ENCODE peak calls at places on chromosomes 5 and 9, in five cellular contexts. One of them, this sample, is unnamed.

GRCh38 chr5:109191153-109191558 is 218.6 kb downstream of the PJA2 start:
- DNase-seq in AG10803: peak; percentile 51
- DNase-seq in GM12865: peak; percentile 63
- DNase-seq in stromal cell of bone marrow: peak; percentile 50
- DNase-seq in SK-N-DZ: no peak
- DNase-seq in this sample: no peak

GRCh38 chr5:3601929-3602712 is 6.5 kb downstream of the IRX1 start:
- DNase-seq in AG10803: peak; percentile 55
- DNase-seq in GM12865: no peak
- DNase-seq in stromal cell of bone marrow: no peak
- DNase-seq in SK-N-DZ: no peak
- DNase-seq in this sample: no peak

GRCh38 chr5:147949711-147950573 is 43.6 kb upstream of the C5orf46 start:
- DNase-seq in AG10803: peak; percentile 30
- DNase-seq in GM12865: peak; percentile 35
- DNase-seq in stromal cell of bone marrow: no peak
- DNase-seq in SK-N-DZ: peak; percentile 49
- DNase-seq in this sample: no peak

GRCh38 chr9:97572196-97572891 is 60.8 kb downstream of the TSTD2 start:
- DNase-seq in AG10803: no peak
- DNase-seq in GM12865: no peak
- DNase-seq in stromal cell of bone marrow: no peak
- DNase-seq in SK-N-DZ: no peak
- DNase-seq in this sample: no peak

GRCh38 chr5:90410178-90410762 is 714 bp upstream of the CETN3 start:
- DNase-seq in AG10803: peak; percentile 9
- DNase-seq in GM12865: no peak
- DNase-seq in stromal cell of bone marrow: no peak
- DNase-seq in SK-N-DZ: no peak
- DNase-seq in this sample: no peak

GRCh38 chr5:139711067-139711851 is 63.1 kb downstream of the CXXC5 start:
- DNase-seq in AG10803: peak; percentile 29
- DNase-seq in GM12865: peak; percentile 57
- DNase-seq in stromal cell of bone marrow: no peak
- DNase-seq in SK-N-DZ: peak; percentile 63
- DNase-seq in this sample: no peak

GRCh38 chr9:36914212-36914577 is 119.9 kb downstream of the PAX5 start:
- DNase-seq in AG10803: no peak
- DNase-seq in GM12865: no peak
- DNase-seq in stromal cell of bone marrow: no peak
- DNase-seq in SK-N-DZ: no peak
- DNase-seq in this sample: no peak

GRCh38 chr9:121620777-121621437 is 30.5 kb upstream of the DAB2IP start:
- DNase-seq in AG10803: no peak
- DNase-seq in GM12865: peak; percentile 32
- DNase-seq in stromal cell of bone marrow: no peak
- DNase-seq in SK-N-DZ: peak; percentile 65
- DNase-seq in this sample: no peak

GRCh38 chr5:4941957-4942830 is 197.9 kb upstream of the ADAMTS16 start:
- DNase-seq in AG10803: no peak
- DNase-seq in GM12865: peak; percentile 11
- DNase-seq in stromal cell of bone marrow: no peak
- DNase-seq in SK-N-DZ: no peak
- DNase-seq in this sample: no peak

GRCh38 chr5:118578093-118578492 is 410.3 kb downstream of the DTWD2 start:
- DNase-seq in AG10803: peak; percentile 72
- DNase-seq in GM12865: no peak
- DNase-seq in stromal cell of bone marrow: no peak
- DNase-seq in SK-N-DZ: no peak
- DNase-seq in this sample: no peak

GRCh38 chr9:84667571-84668203 is 1.8 kb upstream of the NTRK2 start:
- DNase-seq in AG10803: no peak
- DNase-seq in GM12865: peak; percentile 26
- DNase-seq in stromal cell of bone marrow: no peak
- DNase-seq in SK-N-DZ: no peak
- DNase-seq in this sample: no peak

GRCh38 chr5:133884525-133885311 is 83.7 kb downstream of the C5orf15 start:
- DNase-seq in AG10803: no peak
- DNase-seq in GM12865: no peak
- DNase-seq in stromal cell of bone marrow: no peak
- DNase-seq in SK-N-DZ: no peak
- DNase-seq in this sample: no peak

GRCh38 chr9:73202992-73203391 is 51.3 kb downstream of the ANXA1 start:
- DNase-seq in AG10803: no peak
- DNase-seq in GM12865: no peak
- DNase-seq in stromal cell of bone marrow: no peak
- DNase-seq in SK-N-DZ: no peak
- DNase-seq in this sample: no peak

GRCh38 chr9:73148447-73148937 is 3.2 kb upstream of the ANXA1 start:
- DNase-seq in AG10803: no peak
- DNase-seq in GM12865: no peak
- DNase-seq in stromal cell of bone marrow: peak; percentile 70
- DNase-seq in SK-N-DZ: no peak
- DNase-seq in this sample: no peak

GRCh38 chr5:52334367-52334766 is 453.3 kb upstream of the ITGA1 start:
- DNase-seq in AG10803: no peak
- DNase-seq in GM12865: no peak
- DNase-seq in stromal cell of bone marrow: no peak
- DNase-seq in SK-N-DZ: peak; percentile 97
- DNase-seq in this sample: no peak

GRCh38 chr5:143386725-143387124 is 16.8 kb downstream of the NR3C1 start:
- DNase-seq in AG10803: peak; percentile 74
- DNase-seq in GM12865: no peak
- DNase-seq in stromal cell of bone marrow: no peak
- DNase-seq in SK-N-DZ: no peak
- DNase-seq in this sample: no peak

GRCh38 chr9:125998837-125999503 is 251.8 kb downstream of the PBX3 start:
- DNase-seq in AG10803: no peak
- DNase-seq in GM12865: no peak
- DNase-seq in stromal cell of bone marrow: no peak
- DNase-seq in SK-N-DZ: no peak
- DNase-seq in this sample: no peak

GRCh38 chr5:136023935-136024645 is 4.7 kb upstream of the TGFBI start:
- DNase-seq in AG10803: peak; percentile 100
- DNase-seq in GM12865: no peak
- DNase-seq in stromal cell of bone marrow: peak; percentile 91
- DNase-seq in SK-N-DZ: no peak
- DNase-seq in this sample: no peak

GRCh38 chr5:90161399-90161798 is 248.2 kb downstream of the CETN3 start:
- DNase-seq in AG10803: peak; percentile 33
- DNase-seq in GM12865: peak; percentile 62
- DNase-seq in stromal cell of bone marrow: no peak
- DNase-seq in SK-N-DZ: no peak
- DNase-seq in this sample: no peak

GRCh38 chr9:113999256-114000062 is 78.6 kb downstream of the AMBP start:
- DNase-seq in AG10803: no peak
- DNase-seq in GM12865: no peak
- DNase-seq in stromal cell of bone marrow: no peak
- DNase-seq in SK-N-DZ: no peak
- DNase-seq in this sample: no peak

GRCh38 chr5:1181451-1182359 is 19.7 kb upstream of the SLC6A19 start:
- DNase-seq in AG10803: no peak
- DNase-seq in GM12865: no peak
- DNase-seq in stromal cell of bone marrow: no peak
- DNase-seq in SK-N-DZ: no peak
- DNase-seq in this sample: no peak

GRCh38 chr9:107711528-107711927 is 222.0 kb upstream of the KLF4 start:
- DNase-seq in AG10803: peak; percentile 98
- DNase-seq in GM12865: no peak
- DNase-seq in stromal cell of bone marrow: no peak
- DNase-seq in SK-N-DZ: no peak
- DNase-seq in this sample: no peak

GRCh38 chr9:91842358-91842757 is 107.7 kb downstream of the ROR2 start:
- DNase-seq in AG10803: no peak
- DNase-seq in GM12865: no peak
- DNase-seq in stromal cell of bone marrow: no peak
- DNase-seq in SK-N-DZ: no peak
- DNase-seq in this sample: no peak

GRCh38 chr5:123206618-123207320 is 117.7 kb downstream of the PRDM6 start:
- DNase-seq in AG10803: peak; percentile 71
- DNase-seq in GM12865: no peak
- DNase-seq in stromal cell of bone marrow: peak; percentile 28
- DNase-seq in SK-N-DZ: no peak
- DNase-seq in this sample: no peak

GRCh38 chr5:167723254-167723871 is 568.1 kb upstream of the WWC1 start:
- DNase-seq in AG10803: peak; percentile 80
- DNase-seq in GM12865: peak; percentile 76
- DNase-seq in stromal cell of bone marrow: peak; percentile 67
- DNase-seq in SK-N-DZ: peak; percentile 81
- DNase-seq in this sample: peak; percentile 35

GRCh38 chr9:138044485-138045383 is 167.2 kb downstream of the CACNA1B start:
- DNase-seq in AG10803: no peak
- DNase-seq in GM12865: no peak
- DNase-seq in stromal cell of bone marrow: no peak
- DNase-seq in SK-N-DZ: no peak
- DNase-seq in this sample: no peak

GRCh38 chr9:108784998-108785397 is 70.8 kb downstream of the ACTL7B start:
- DNase-seq in AG10803: peak; percentile 89
- DNase-seq in GM12865: no peak
- DNase-seq in stromal cell of bone marrow: peak; percentile 69
- DNase-seq in SK-N-DZ: no peak
- DNase-seq in this sample: no peak

GRCh38 chr9:36158122-36158521 is 11.1 kb upstream of the CCIN start:
- DNase-seq in AG10803: peak; percentile 62
- DNase-seq in GM12865: no peak
- DNase-seq in stromal cell of bone marrow: no peak
- DNase-seq in SK-N-DZ: no peak
- DNase-seq in this sample: no peak

This sample was measured in GM12878.